ENCODE peak calls at places on chromosomes 7 and 10, in seven cellular contexts. R is Panc1, I is GM12865, E is sigmoid colon, P is MM.1S, H is AG09309, W is right lobe of liver. T is an unnamed sample.

GRCh38 chr10:99758241-99758891 is 24.1 kb upstream of the ABCC2 start:
- DNase-seq in R (no peak), I (no peak), E (no peak), P (no peak), H (no peak), W (no peak), T (no peak)

GRCh38 chr7:44327981-44328380 is 2.6 kb upstream of the CAMK2B start:
- DNase-seq in R (no peak), I (no peak), E (no peak), P (no peak), H (no peak), W (no peak), T (no peak)

GRCh38 chr7:157299613-157300405 is 37.0 kb upstream of the DNAJB6 start:
- DNase-seq in R (no peak), I (no peak), E (no peak), P (no peak), H (no peak), W (no peak), T (no peak)

GRCh38 chr7:24825931-24826661 is 68.8 kb upstream of the GSDME start:
- DNase-seq in R (no peak), I (no peak), E (no peak), P (no peak), H (no peak), W (no peak), T (no peak)

GRCh38 chr7:55309040-55309991 is 55.8 kb upstream of the LANCL2 start:
- DNase-seq in R (no peak), I (peak; percentile 98), E (no peak), P (no peak), H (no peak), W (no peak), T (no peak)

GRCh38 chr10:121928528-121928884 is 675 bp upstream of the ATE1 start:
- DNase-seq in R (no peak), I (peak; percentile 50), E (no peak), P (peak; percentile 27), H (no peak), W (peak; percentile 63), T (no peak)

GRCh38 chr10:131574363-131574706 is 262.8 kb upstream of the TCERG1L start:
- DNase-seq in R (no peak), I (no peak), E (no peak), P (no peak), H (no peak), W (no peak), T (no peak)

GRCh38 chr10:16941865-16942264 is 124.6 kb upstream of the RSU1 start:
- DNase-seq in R (no peak), I (no peak), E (no peak), P (no peak), H (no peak), W (no peak), T (no peak)

GRCh38 chr7:129160161-129160911 is 15.8 kb downstream of the TSPAN33 start:
- DNase-seq in R (no peak), I (peak; percentile 50), E (no peak), P (peak; percentile 46), H (no peak), W (no peak), T (no peak)

GRCh38 chr7:44471850-44472249 is 18.6 kb downstream of the NUDCD3 start:
- DNase-seq in R (no peak), I (no peak), E (no peak), P (no peak), H (no peak), W (no peak), T (no peak)

GRCh38 chr10:127524869-127525268 is 24.2 kb upstream of the NPS start:
- DNase-seq in R (no peak), I (no peak), E (no peak), P (no peak), H (no peak), W (no peak), T (no peak)

GRCh38 chr10:5447611-5448071 is 35.3 kb downstream of the NET1 start:
- DNase-seq in R (no peak), I (peak; percentile 83), E (no peak), P (peak; percentile 85), H (no peak), W (no peak), T (no peak)

GRCh38 chr7:114087674-114088539 is 169.1 kb upstream of the PPP1R3A start:
- DNase-seq in R (no peak), I (no peak), E (peak; percentile 64), P (peak; percentile 39), H (no peak), W (peak; percentile 57), T (no peak)

GRCh38 chr10:17562572-17562971 is 54.6 kb downstream of the HACD1 start:
- DNase-seq in R (no peak), I (no peak), E (no peak), P (no peak), H (peak; percentile 53), W (no peak), T (no peak)

GRCh38 chr10:100810091-100810834 is 64.9 kb downstream of the PAX2 start:
- DNase-seq in R (no peak), I (no peak), E (peak; percentile 52), P (no peak), H (no peak), W (no peak), T (no peak)

DNA sequence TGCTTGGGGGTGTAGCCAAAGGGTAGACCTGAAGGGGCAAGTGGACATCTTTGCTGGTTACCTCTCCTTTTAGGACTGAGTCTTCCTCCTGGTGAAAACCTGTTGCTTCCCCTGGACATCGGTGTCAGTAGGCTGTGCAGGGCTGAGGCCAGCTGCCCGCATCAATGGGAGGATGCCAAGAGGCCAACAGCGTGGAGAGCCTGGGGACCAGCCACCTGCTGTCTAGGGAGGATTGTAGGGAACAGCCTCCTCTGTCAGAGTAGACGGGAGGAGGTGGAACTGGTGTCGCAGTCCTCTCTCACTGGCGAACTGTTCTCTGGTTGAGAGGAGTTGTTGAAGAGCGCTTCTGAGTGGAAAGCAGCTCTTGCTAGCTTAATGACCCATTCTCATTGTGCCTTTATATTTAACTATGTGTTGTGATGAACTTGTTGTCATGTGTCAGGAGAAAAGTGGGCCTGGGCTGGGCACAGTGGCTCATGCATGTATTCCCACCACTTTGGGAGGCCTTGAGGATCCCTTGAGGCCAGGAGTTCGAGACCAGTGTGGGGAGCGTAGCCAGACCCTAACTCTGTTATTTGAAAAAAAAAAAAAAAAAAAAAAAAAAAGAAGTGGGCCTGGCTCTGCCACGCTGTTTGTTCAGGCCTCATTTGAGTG is 1.8 kb downstream of the SUFU start:
- DNase-seq in R (no peak), I (no peak), E (peak; percentile 55), P (no peak), H (no peak), W (no peak), T (no peak)
- H3K4me3 ChIP-seq in R (peak overlapping the region; percentile 1), I (no peak overlapping the region), E (peak overlapping the region; percentile 77), P (no peak overlapping the region), H (no peak overlapping the region), W (peak overlapping the region; percentile 80), T (peak overlapping the region; percentile 93)

DNA sequence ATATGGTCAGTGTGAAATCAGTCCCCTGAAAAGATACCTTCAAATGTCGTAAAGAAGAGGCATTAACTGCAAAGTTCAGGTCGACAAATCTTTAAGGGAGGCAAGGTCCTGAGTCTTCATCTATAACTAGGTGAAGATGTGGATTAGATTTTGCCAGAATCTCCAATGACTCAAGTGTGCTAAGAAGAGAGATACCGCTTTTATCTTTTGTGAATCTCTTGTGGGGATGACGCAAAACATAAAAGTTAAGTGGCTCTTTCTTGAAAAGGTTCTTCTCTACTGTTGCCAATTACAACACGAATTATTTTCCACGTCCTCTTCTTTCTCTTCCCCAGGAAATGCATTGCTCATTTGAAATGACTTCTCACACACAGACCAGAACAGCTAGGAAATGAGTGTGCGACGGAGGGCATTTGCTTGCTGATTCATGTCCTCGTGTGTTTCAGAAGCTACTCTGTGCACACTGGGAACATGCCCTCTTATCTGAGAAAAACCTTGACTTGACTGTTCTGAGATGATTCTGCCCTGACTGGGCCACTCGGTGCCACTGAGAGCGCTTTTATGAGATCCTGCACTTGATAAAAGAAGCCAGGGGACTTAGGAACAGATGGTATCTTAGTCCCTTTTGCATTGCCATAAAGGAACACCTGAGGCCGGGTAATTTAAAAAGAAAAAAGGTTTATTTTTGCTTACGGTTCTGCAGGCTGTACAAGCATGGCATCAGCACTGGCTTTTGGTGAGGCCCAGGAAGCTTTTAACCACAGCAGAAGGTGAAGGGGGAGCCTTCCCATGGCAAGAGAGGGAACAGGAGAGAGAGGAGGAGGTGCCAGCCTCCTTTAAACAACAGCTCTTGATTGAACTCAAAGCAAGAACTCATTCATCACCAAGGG is 169.5 kb upstream of the PFKP start:
- DNase-seq in R (no peak), I (no peak), E (no peak), P (no peak), H (peak; percentile 5), W (no peak), T (no peak)
- TF ChIP-seq CTCF in R (no peak), I (no peak), E (no peak), P (no peak), H (no peak), W (no peak), T (no peak)

GRCh38 chr7:6228865-6229264 is 43.6 kb downstream of the CYTH3 start:
- DNase-seq in R (no peak), I (peak; percentile 73), E (no peak), P (no peak), H (no peak), W (no peak), T (no peak)

GRCh38 chr7:6227294-6227846 is 45.1 kb downstream of the CYTH3 start:
- DNase-seq in R (no peak), I (no peak), E (no peak), P (no peak), H (no peak), W (no peak), T (no peak)

GRCh38 chr7:6226194-6226799 is 46.1 kb downstream of the CYTH3 start:
- DNase-seq in R (no peak), I (no peak), E (no peak), P (no peak), H (peak; percentile 48), W (no peak), T (no peak)

GRCh38 chr7:6231184-6231583 is 41.2 kb downstream of the CYTH3 start:
- DNase-seq in R (no peak), I (no peak), E (no peak), P (no peak), H (no peak), W (no peak), T (no peak)

GRCh38 chr7:6228363-6228762 is 44.1 kb downstream of the CYTH3 start:
- DNase-seq in R (no peak), I (no peak), E (no peak), P (no peak), H (no peak), W (no peak), T (no peak)
- H3K4me3 ChIP-seq in R (no peak overlapping the region), I (no peak overlapping the region), E (no peak overlapping the region), P (no peak overlapping the region), H (no peak overlapping the region), W (no peak overlapping the region), T (peak overlapping the region; percentile 18)

DNA sequence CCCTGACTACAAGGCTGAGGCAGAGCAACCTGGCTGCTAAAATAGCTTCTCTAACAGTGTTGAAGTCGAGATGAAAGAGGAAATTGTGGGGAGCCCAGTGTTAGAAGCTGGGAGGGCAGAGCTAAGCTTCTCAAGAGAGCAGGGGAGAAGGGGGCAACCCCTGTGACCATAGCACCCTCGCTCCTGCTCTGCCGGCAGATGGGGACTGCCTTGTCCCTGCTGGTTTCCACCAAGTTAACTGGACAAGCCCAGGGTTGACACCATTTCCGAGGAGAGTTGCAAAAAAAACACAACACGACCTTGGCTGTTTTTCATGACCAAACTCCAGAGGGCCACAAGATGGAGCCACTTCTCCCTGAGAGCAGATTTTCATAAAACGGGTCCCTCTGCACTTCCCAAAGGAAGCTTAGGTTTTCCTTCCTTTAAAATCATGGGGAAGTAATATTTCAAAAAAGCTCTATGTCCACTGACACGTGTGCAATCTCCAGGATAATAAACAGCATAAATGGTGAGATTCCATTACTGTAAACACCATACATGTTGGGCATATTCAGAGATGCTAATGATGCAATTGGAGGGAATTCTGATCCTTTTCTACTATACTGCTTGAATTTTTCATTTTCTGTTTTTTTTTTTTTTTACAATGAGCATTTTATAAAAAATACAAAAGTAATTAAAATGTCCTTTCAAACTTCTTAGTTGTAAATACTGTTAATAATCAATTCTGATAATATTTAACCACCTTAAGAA is 140.4 kb downstream of the PIP4K2A start:
- DNase-seq in R (no peak), I (peak; percentile 38), E (no peak), P (peak; percentile 24), H (no peak), W (no peak), T (no peak)
- TF ChIP-seq CTCF in R (peak; percentile 66), I (peak; percentile 45), E (no peak), P (peak; percentile 66), H (peak; percentile 62), W (peak; percentile 66), T (no peak)